ENCODE peak calls at places on chromosome 1, in nine cellular contexts. M is left cardiac atrium, F is small intestine, W is iPS-NIHi11, X is skeletal muscle cell, J is LoVo, S is GDM1, N is keratinocyte, O is DND-41. Y is an unnamed sample.

GRCh38 chr1:233252436-233252835 is 43.1 kb downstream of the PCNX2 start:
- DNase-seq in M (no peak), F (no peak), W (no peak), X (no peak), J (no peak), S (no peak), N (no peak), O (no peak), Y (no peak)

GRCh38 chr1:116178837-116179236 is 67.6 kb downstream of the MAB21L3 start:
- DNase-seq in M (no peak), F (peak; percentile 99), W (no peak), X (no peak), J (peak; percentile 9), S (no peak), N (no peak), O (no peak), Y (no peak)

GRCh38 chr1:48673725-48674124 is 103.0 kb downstream of the BEND5 start:
- DNase-seq in M (no peak), F (no peak), W (peak; percentile 57), X (no peak), J (no peak), S (no peak), N (no peak), O (no peak), Y (no peak)

GRCh38 chr1:54934869-54935268 is 45.6 kb upstream of the TMEM61 start:
- DNase-seq in M (no peak), F (no peak), W (no peak), X (peak; percentile 52), J (no peak), S (no peak), N (no peak), O (no peak), Y (no peak)

GRCh38 chr1:167169642-167170041 is 51.0 kb upstream of the POU2F1 start:
- DNase-seq in M (no peak), F (no peak), W (no peak), X (no peak), J (peak; percentile 25), S (no peak), N (no peak), O (no peak), Y (no peak)

GRCh38 chr1:15802234-15802965 is 5.0 kb downstream of the UQCRHL start:
- DNase-seq in M (no peak), F (no peak), W (no peak), X (no peak), J (no peak), S (peak; percentile 9), N (no peak), O (no peak), Y (no peak)

GRCh38 chr1:65255088-65256050 is 54.0 kb upstream of the DNAJC6 start:
- DNase-seq in M (peak; percentile 25), F (no peak), W (no peak), X (no peak), J (no peak), S (no peak), N (no peak), O (no peak), Y (no peak)

GRCh38 chr1:47931395-47931794 is 65.8 kb downstream of the TRABD2B start:
- DNase-seq in M (no peak), F (peak; percentile 76), W (no peak), X (no peak), J (no peak), S (no peak), N (peak; percentile 48), O (peak; percentile 46), Y (no peak)

GRCh38 chr1:221845650-221846371 is 103.9 kb upstream of the DUSP10 start:
- DNase-seq in M (peak; percentile 37), F (no peak), W (no peak), X (peak; percentile 86), J (peak; percentile 61), S (no peak), N (no peak), O (no peak), Y (no peak)

GRCh38 chr1:72284084-72284397 is 1.7 kb upstream of the NEGR1 start:
- DNase-seq in M (no peak), F (no peak), W (no peak), X (no peak), J (no peak), S (no peak), N (no peak), O (no peak), Y (no peak)

GRCh38 chr1:20404466-20404865 is 81.5 kb downstream of the CAMK2N1 start:
- DNase-seq in M (no peak), F (no peak), W (peak; percentile 63), X (no peak), J (no peak), S (no peak), N (no peak), O (no peak), Y (no peak)

GRCh38 chr1:8524637-8525157 is 206.8 kb downstream of the SLC45A1 start:
- DNase-seq in M (no peak), F (no peak), W (no peak), X (no peak), J (no peak), S (no peak), N (no peak), O (no peak), Y (no peak)

GRCh38 chr1:236608930-236609726 is 4.8 kb upstream of the HEATR1 start:
- DNase-seq in M (peak; percentile 54), F (peak; percentile 32), W (peak; percentile 58), X (peak; percentile 3), J (peak; percentile 63), S (no peak), N (no peak), O (peak; percentile 51), Y (no peak)

GRCh38 chr1:233828480-233828879 is 76.0 kb upstream of the SLC35F3 start:
- DNase-seq in M (no peak), F (no peak), W (no peak), X (no peak), J (no peak), S (no peak), N (no peak), O (no peak), Y (no peak)

GRCh38 chr1:193558491-193559028 is 372.1 kb upstream of the B3GALT2 start:
- DNase-seq in M (no peak), F (no peak), W (no peak), X (peak; percentile 95), J (peak; percentile 38), S (peak; percentile 22), N (peak; percentile 1), O (no peak), Y (no peak)

GRCh38 chr1:116772648-116773045 is 18.4 kb downstream of the CD2 start:
- DNase-seq in M (no peak), F (no peak), W (no peak), X (peak; percentile 71), J (peak; percentile 3), S (no peak), N (no peak), O (no peak), Y (no peak)